ENCODE peak calls at places on chromosomes 16 and 17, in seven cellular contexts. K is coronary artery; Q is right atrium auricular region; J is hypothalamus; U is GM04504; M is activated CD8-positive, alpha-beta T cell treated with anti-CD3 and anti-CD28 coated beads for 36 hours; O is 8988T. V is an unnamed sample.
A peak's percentile ranks its signal among the peaks of the same experiment; 100 is the strongest.

GRCh38 chr17:68452724-68453290 is 4.5 kb downstream of the WIPI1 start:
- DNase-seq in O (no peak), Q (no peak), J (no peak), K (no peak), M (no peak), U (no peak), V (no peak)

GRCh38 chr17:29594441-29595090 is 1.6 kb downstream of the ANKRD13B start:
- DNase-seq in M (no peak), O (no peak), Q (no peak), J (no peak), K (no peak), U (no peak), V (no peak)

GRCh38 chr17:22265807-22266206 is 573.5 kb downstream of the KCNJ18 start:
- DNase-seq in Q (no peak), K (no peak), J (no peak), U (no peak), M (no peak), O (no peak), V (no peak)

GRCh38 chr17:7887038-7887481 is 1.5 kb upstream of the CHD3 start:
- DNase-seq in O (no peak), K (no peak), J (no peak), U (no peak), M (no peak), Q (no peak), V (no peak)

GRCh38 chr16:15518412-15519351 is 84.3 kb downstream of the BMERB1 start:
- DNase-seq in Q (peak; percentile 78), U (peak; percentile 38), J (no peak), K (no peak), O (no peak), M (no peak), V (no peak)

GRCh38 chr16:86508028-86508946 is 2.0 kb upstream of the FOXF1 start:
- DNase-seq in K (no peak), O (no peak), Q (no peak), U (no peak), M (no peak), J (no peak), V (no peak)

GRCh38 chr16:57128787-57129389 is 36.5 kb downstream of the CPNE2 start:
- DNase-seq in O (no peak), Q (no peak), M (peak; percentile 90), J (no peak), U (no peak), K (no peak), V (no peak)

GRCh38 chr16:61432421-61432820 is 603.8 kb downstream of the CDH8 start:
- DNase-seq in M (no peak), O (no peak), Q (no peak), K (no peak), J (no peak), U (no peak), V (no peak)

GRCh38 chr17:41417576-41418015 is 6.8 kb downstream of the KRT37 start:
- DNase-seq in K (no peak), Q (no peak), U (no peak), M (peak; percentile 13), O (peak; percentile 40), J (no peak), V (no peak)

GRCh38 chr16:53756329-53756996 is 52.5 kb downstream of the FTO start:
- DNase-seq in K (no peak), O (no peak), M (no peak), Q (no peak), U (no peak), J (no peak), V (no peak)

GRCh38 chr17:15343749-15344148 is 2.4 kb upstream of the TEKT3 start:
- DNase-seq in U (no peak), K (no peak), J (no peak), M (no peak), Q (no peak), O (no peak), V (no peak)

GRCh38 chr17:82815790-82816305 is 24.0 kb downstream of the ZNF750 start:
- DNase-seq in J (no peak), M (no peak), K (no peak), U (no peak), O (no peak), Q (no peak), V (no peak)